ENCODE peak calls at places on chromosomes 6 and 20, in six cellular contexts. One of them, this sample, is unnamed. For H3K4me1, the result is how much of the 10 kb centered on the place peaks cover.

GRCh38 chr6:152124432-152125074 is 317.1 kb downstream of the ESR1 start:
- DNase-seq in ovary: no peak
- DNase-seq in GM23338: peak
- DNase-seq in Caco-2: peak
- DNase-seq in tibial nerve: no peak
- DNase-seq in heart right ventricle: no peak
- DNase-seq in this sample: no peak

GRCh38 chr20:1876217-1876921 is 18.8 kb upstream of the SIRPA start:
- DNase-seq in tibial nerve: no peak
- DNase-seq in Caco-2: peak
- DNase-seq in heart right ventricle: no peak
- DNase-seq in ovary: no peak
- DNase-seq in GM23338: no peak
- DNase-seq in this sample: no peak

GRCh38 chr20:48722002-48722731 is 105.6 kb downstream of the PREX1 start:
- DNase-seq in GM23338: no peak
- DNase-seq in ovary: no peak
- DNase-seq in Caco-2: no peak
- DNase-seq in heart right ventricle: no peak
- DNase-seq in tibial nerve: no peak
- DNase-seq in this sample: no peak

GRCh38 chr6:106089981-106090380 is 3.8 kb downstream of the PRDM1 start:
- DNase-seq in heart right ventricle: no peak
- DNase-seq in Caco-2: no peak
- DNase-seq in tibial nerve: no peak
- DNase-seq in ovary: no peak
- DNase-seq in GM23338: no peak
- DNase-seq in this sample: no peak

GRCh38 chr6:166775923-166776220 is 148.8 kb upstream of the RPS6KA2 start:
- DNase-seq in GM23338: no peak
- DNase-seq in heart right ventricle: no peak
- DNase-seq in tibial nerve: no peak
- DNase-seq in ovary: no peak
- DNase-seq in Caco-2: no peak
- DNase-seq in this sample: no peak

GRCh38 chr6:105982761-105983600 is 103.2 kb upstream of the PRDM1 start:
- DNase-seq in Caco-2: no peak
- DNase-seq in heart right ventricle: no peak
- DNase-seq in ovary: no peak
- DNase-seq in GM23338: no peak
- DNase-seq in tibial nerve: no peak
- DNase-seq in this sample: no peak

GRCh38 chr6:113908801-113909200 is 51.7 kb downstream of the MARCKS start:
- DNase-seq in Caco-2: no peak
- DNase-seq in ovary: no peak
- DNase-seq in heart right ventricle: no peak
- DNase-seq in tibial nerve: no peak
- DNase-seq in GM23338: no peak
- DNase-seq in this sample: no peak

GRCh38 chr6:154993026-154993425 is 2.1 kb upstream of the TIAM2 start:
- DNase-seq in tibial nerve: no peak
- DNase-seq in Caco-2: no peak
- DNase-seq in heart right ventricle: no peak
- DNase-seq in ovary: no peak
- DNase-seq in GM23338: no peak
- DNase-seq in this sample: no peak

GRCh38 chr6:56890683-56891429 is 64.1 kb upstream of the BEND6 start:
- DNase-seq in tibial nerve: no peak
- DNase-seq in GM23338: no peak
- DNase-seq in Caco-2: no peak
- DNase-seq in heart right ventricle: no peak
- DNase-seq in ovary: no peak
- DNase-seq in this sample: no peak

GRCh38 chr6:53483423-53484353 is 61.2 kb downstream of the GCLC start:
- DNase-seq in GM23338: peak
- DNase-seq in heart right ventricle: peak
- DNase-seq in tibial nerve: no peak
- DNase-seq in Caco-2: no peak
- DNase-seq in ovary: peak
- DNase-seq in this sample: no peak

GRCh38 chr6:35086636-35087360 is 54.3 kb downstream of the TCP11 start:
- DNase-seq in ovary: no peak
- DNase-seq in tibial nerve: no peak
- DNase-seq in GM23338: no peak
- DNase-seq in Caco-2: no peak
- DNase-seq in heart right ventricle: no peak
- DNase-seq in this sample: no peak

GRCh38 chr20:47345214-47345613 is 11.3 kb downstream of the ZMYND8 start:
- DNase-seq in ovary: no peak
- DNase-seq in Caco-2: no peak
- DNase-seq in tibial nerve: no peak
- DNase-seq in heart right ventricle: no peak
- DNase-seq in GM23338: no peak
- DNase-seq in this sample: no peak

GRCh38 chr20:53943522-53944291 is 126.7 kb downstream of the BCAS1 start:
- DNase-seq in GM23338: peak
- DNase-seq in tibial nerve: no peak
- DNase-seq in ovary: peak
- DNase-seq in Caco-2: peak
- DNase-seq in heart right ventricle: no peak
- DNase-seq in this sample: no peak

GRCh38 chr6:73471686-73472290 is 10.3 kb downstream of the MTO1 start:
- DNase-seq in heart right ventricle: no peak
- DNase-seq in GM23338: no peak
- DNase-seq in ovary: no peak
- DNase-seq in tibial nerve: no peak
- DNase-seq in Caco-2: no peak
- DNase-seq in this sample: no peak

GRCh38 chr6:43809417-43810305 is 39.6 kb downstream of the VEGFA start:
- DNase-seq in Caco-2: no peak
- DNase-seq in ovary: no peak
- DNase-seq in GM23338: no peak
- DNase-seq in tibial nerve: no peak
- DNase-seq in heart right ventricle: no peak
- DNase-seq in this sample: peak

GRCh38 chr20:10521836-10522235 is 86.7 kb downstream of the SLX4IP start:
- DNase-seq in GM23338: no peak
- DNase-seq in tibial nerve: no peak
- DNase-seq in ovary: no peak
- DNase-seq in heart right ventricle: no peak
- DNase-seq in Caco-2: no peak
- DNase-seq in this sample: no peak

GRCh38 chr6:37876843-37877242 is 57.3 kb downstream of the ZFAND3 start:
- DNase-seq in heart right ventricle: no peak
- DNase-seq in ovary: no peak
- DNase-seq in tibial nerve: no peak
- DNase-seq in Caco-2: no peak
- DNase-seq in GM23338: no peak
- DNase-seq in this sample: no peak

GRCh38 chr6:20331625-20332024 is 70.1 kb upstream of the E2F3 start:
- DNase-seq in ovary: no peak
- DNase-seq in Caco-2: no peak
- DNase-seq in GM23338: no peak
- DNase-seq in tibial nerve: no peak
- DNase-seq in heart right ventricle: no peak
- DNase-seq in this sample: no peak

GRCh38 chr20:47125553-47126373 is 230.7 kb downstream of the ZMYND8 start:
- DNase-seq in Caco-2: no peak
- DNase-seq in ovary: no peak
- DNase-seq in heart right ventricle: peak
- DNase-seq in tibial nerve: no peak
- DNase-seq in GM23338: peak
- DNase-seq in this sample: no peak

GRCh38 chr20:6515261-6515660 is 252.2 kb upstream of the BMP2 start:
- DNase-seq in tibial nerve: no peak
- DNase-seq in GM23338: no peak
- DNase-seq in Caco-2: no peak
- DNase-seq in heart right ventricle: no peak
- DNase-seq in ovary: no peak
- DNase-seq in this sample: no peak

GRCh38 chr6:33073431-33073871 is at the start of gene HLA-DPA1:
- DNase-seq in Caco-2: no peak
- DNase-seq in heart right ventricle: no peak
- DNase-seq in GM23338: peak
- DNase-seq in ovary: no peak
- DNase-seq in tibial nerve: no peak
- DNase-seq in this sample: no peak

GRCh38 chr20:62370807-62371587 is 3.9 kb upstream of the LAMA5 start:
- DNase-seq in tibial nerve: no peak
- DNase-seq in GM23338: no peak
- DNase-seq in heart right ventricle: no peak
- DNase-seq in ovary: no peak
- DNase-seq in Caco-2: no peak
- DNase-seq in this sample: no peak
- H3K4me1 ChIP-seq in tibial nerve: half or more
- H3K4me1 ChIP-seq in GM23338: under half
- H3K4me1 ChIP-seq in heart right ventricle: half or more
- H3K4me1 ChIP-seq in ovary: under half
- H3K4me1 ChIP-seq in Caco-2: half or more
- H3K4me1 ChIP-seq in this sample: under half

DNA sequence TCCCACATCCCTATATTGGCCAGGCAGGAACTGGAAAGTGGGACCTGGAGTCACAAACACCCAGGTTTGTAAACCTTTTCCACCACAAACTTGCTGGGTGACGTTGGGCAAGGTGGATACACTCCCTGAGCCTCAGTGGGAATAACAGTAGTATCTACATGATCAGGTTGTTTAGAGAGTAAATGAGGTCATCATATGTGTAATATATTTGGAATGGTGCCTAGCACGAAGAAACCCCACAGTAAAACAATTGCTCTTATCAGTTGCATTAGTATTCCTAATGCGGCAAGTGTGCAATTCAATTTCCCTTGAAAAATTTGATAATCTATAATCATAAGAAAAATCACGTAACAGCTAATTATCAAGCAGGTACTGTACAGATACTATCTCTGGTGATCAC is 51.9 kb downstream of the HIVEP2 start:
- DNase-seq in heart right ventricle: no peak
- DNase-seq in tibial nerve: no peak
- DNase-seq in ovary: no peak
- DNase-seq in GM23338: no peak
- DNase-seq in Caco-2: no peak
- DNase-seq in this sample: no peak
- H3K4me1 ChIP-seq in heart right ventricle: under half
- H3K4me1 ChIP-seq in tibial nerve: under half
- H3K4me1 ChIP-seq in ovary: under half
- H3K4me1 ChIP-seq in GM23338: under half
- H3K4me1 ChIP-seq in Caco-2: under half
- H3K4me1 ChIP-seq in this sample: under half

DNA sequence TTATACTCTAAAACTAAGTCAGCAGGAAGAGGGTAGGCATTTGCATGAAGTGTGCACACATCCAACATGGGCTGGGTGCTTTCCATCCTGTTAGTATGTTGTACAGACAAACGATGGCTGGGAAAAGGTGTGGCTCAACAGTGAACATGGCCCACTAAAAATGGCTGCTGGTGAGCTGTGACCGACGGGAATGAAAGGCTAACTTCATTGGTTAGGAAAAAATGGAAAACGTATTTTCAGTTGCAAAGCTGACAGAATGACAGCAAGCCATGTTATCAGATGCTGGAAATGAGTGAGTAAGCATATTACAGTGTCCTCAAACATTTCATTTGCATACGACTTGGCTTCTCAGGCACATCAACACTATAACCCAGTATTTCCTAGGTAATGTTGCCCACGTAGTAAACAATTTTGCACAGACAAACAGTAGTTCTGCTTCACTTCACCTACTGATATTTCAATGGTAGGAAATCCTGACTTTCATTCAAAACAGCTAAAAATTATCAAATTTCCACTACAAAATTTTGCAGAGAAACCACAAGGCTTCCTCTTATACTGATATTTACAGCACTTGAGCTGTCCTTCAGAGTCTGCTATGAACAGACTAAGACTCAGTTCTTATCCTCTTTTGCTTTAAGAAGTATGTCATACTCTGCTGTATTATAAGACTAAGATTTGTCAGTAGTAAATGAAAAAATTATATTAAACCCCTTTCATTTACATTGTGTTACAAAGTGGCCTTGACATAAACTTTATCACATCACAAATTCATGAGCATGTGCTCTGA is 98.9 kb downstream of the IRF4 start:
- DNase-seq in heart right ventricle: no peak
- DNase-seq in tibial nerve: no peak
- DNase-seq in ovary: no peak
- DNase-seq in Caco-2: no peak
- DNase-seq in GM23338: no peak
- DNase-seq in this sample: no peak
- H3K4me1 ChIP-seq in heart right ventricle: under half
- H3K4me1 ChIP-seq in tibial nerve: under half
- H3K4me1 ChIP-seq in ovary: under half
- H3K4me1 ChIP-seq in Caco-2: under half
- H3K4me1 ChIP-seq in GM23338: under half
- H3K4me1 ChIP-seq in this sample: under half

GRCh38 chr6:40957616-40958492 is 81.2 kb downstream of the UNC5CL start:
- DNase-seq in heart right ventricle: no peak
- DNase-seq in ovary: no peak
- DNase-seq in GM23338: no peak
- DNase-seq in Caco-2: peak
- DNase-seq in tibial nerve: no peak
- DNase-seq in this sample: no peak

GRCh38 chr6:40956871-40957270 is 82.2 kb downstream of the UNC5CL start:
- DNase-seq in tibial nerve: no peak
- DNase-seq in GM23338: no peak
- DNase-seq in Caco-2: no peak
- DNase-seq in ovary: no peak
- DNase-seq in heart right ventricle: no peak
- DNase-seq in this sample: no peak

GRCh38 chr6:40955181-40955550 is 83.9 kb downstream of the UNC5CL start:
- DNase-seq in ovary: no peak
- DNase-seq in heart right ventricle: no peak
- DNase-seq in Caco-2: no peak
- DNase-seq in GM23338: no peak
- DNase-seq in tibial nerve: no peak
- DNase-seq in this sample: no peak

GRCh38 chr6:40953486-40953885 is 85.5 kb downstream of the UNC5CL start:
- DNase-seq in heart right ventricle: no peak
- DNase-seq in GM23338: no peak
- DNase-seq in ovary: no peak
- DNase-seq in Caco-2: no peak
- DNase-seq in tibial nerve: no peak
- DNase-seq in this sample: no peak

DNA sequence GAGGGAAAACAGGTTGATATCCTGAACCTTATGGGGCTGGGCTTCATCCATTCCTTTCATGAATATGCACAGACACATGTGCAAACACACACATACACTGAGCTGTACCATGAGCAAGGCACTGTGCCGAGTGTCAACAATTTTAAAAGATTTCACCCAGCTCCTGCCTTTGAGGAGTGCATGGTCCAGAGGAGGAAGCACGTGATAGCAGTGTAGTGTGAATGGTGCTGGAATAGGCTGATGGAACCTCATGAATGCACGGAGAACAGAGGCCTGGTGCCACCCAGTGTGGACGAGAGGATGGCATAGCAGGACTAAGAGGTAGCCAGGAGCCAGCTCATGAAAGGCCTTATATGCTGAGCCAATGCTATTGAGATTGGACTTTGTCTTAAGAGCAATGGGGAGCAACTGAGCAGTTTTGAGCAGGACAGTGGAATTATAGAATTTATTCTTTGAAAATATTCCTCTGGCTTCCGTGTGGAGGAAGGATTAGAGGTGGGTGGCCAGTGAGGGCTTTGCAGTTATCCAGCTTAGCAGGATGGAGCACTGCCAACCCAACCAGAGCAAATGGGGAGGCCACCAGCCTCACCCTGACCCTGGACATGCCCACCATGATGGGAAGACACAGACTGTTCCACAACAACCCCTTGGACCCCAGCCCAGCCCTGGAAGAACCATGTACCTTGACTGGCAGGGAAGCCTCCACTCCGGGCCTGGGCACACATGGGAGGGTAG is 84.4 kb downstream of the UNC5CL start:
- DNase-seq in ovary: no peak
- DNase-seq in tibial nerve: no peak
- DNase-seq in GM23338: no peak
- DNase-seq in heart right ventricle: no peak
- DNase-seq in Caco-2: no peak
- DNase-seq in this sample: no peak
- H3K4me1 ChIP-seq in ovary: under half
- H3K4me1 ChIP-seq in tibial nerve: under half
- H3K4me1 ChIP-seq in GM23338: under half
- H3K4me1 ChIP-seq in heart right ventricle: under half
- H3K4me1 ChIP-seq in Caco-2: under half
- H3K4me1 ChIP-seq in this sample: under half